ENCODE peak calls at places on chromosomes 6 and 20, in seven cellular contexts. One of them, this sample, is unnamed.

GRCh38 chr6:100549406-100550167 is 84.9 kb upstream of the SIM1 start:
- DNase-seq in cardiac muscle cell: peak; percentile 63
- DNase-seq in cardiac fibroblast: peak; percentile 66
- DNase-seq in GM12864: no peak
- DNase-seq in foreskin keratinocyte: no peak
- DNase-seq in Calu3: no peak
- DNase-seq in mammary epithelial cell: no peak
- DNase-seq in this sample: no peak

GRCh38 chr20:37223053-37223452 is 38.6 kb downstream of the GHRH start:
- DNase-seq in cardiac muscle cell: peak; percentile 92
- DNase-seq in cardiac fibroblast: peak; percentile 89
- DNase-seq in GM12864: no peak
- DNase-seq in foreskin keratinocyte: peak; percentile 83
- DNase-seq in Calu3: no peak
- DNase-seq in mammary epithelial cell: peak; percentile 76
- DNase-seq in this sample: no peak

GRCh38 chr6:161373905-161374451 is 100.1 kb upstream of the AGPAT4 start:
- DNase-seq in cardiac muscle cell: peak; percentile 71
- DNase-seq in cardiac fibroblast: peak; percentile 69
- DNase-seq in GM12864: no peak
- DNase-seq in foreskin keratinocyte: peak; percentile 48
- DNase-seq in Calu3: peak; percentile 75
- DNase-seq in mammary epithelial cell: peak; percentile 50
- DNase-seq in this sample: peak; percentile 79

GRCh38 chr6:44192428-44193041 is 24.2 kb upstream of the MYMX start:
- DNase-seq in cardiac muscle cell: peak; percentile 42
- DNase-seq in cardiac fibroblast: no peak
- DNase-seq in GM12864: no peak
- DNase-seq in foreskin keratinocyte: no peak
- DNase-seq in Calu3: no peak
- DNase-seq in mammary epithelial cell: no peak
- DNase-seq in this sample: no peak

GRCh38 chr6:116229287-116229913 is 24.5 kb downstream of the TSPYL4 start:
- DNase-seq in cardiac muscle cell: peak; percentile 96
- DNase-seq in cardiac fibroblast: peak; percentile 93
- DNase-seq in GM12864: no peak
- DNase-seq in foreskin keratinocyte: peak; percentile 11
- DNase-seq in Calu3: no peak
- DNase-seq in mammary epithelial cell: no peak
- DNase-seq in this sample: peak; percentile 26

GRCh38 chr6:31778193-31778592 is 1.1 kb upstream of the VWA7 start:
- DNase-seq in cardiac muscle cell: no peak
- DNase-seq in cardiac fibroblast: no peak
- DNase-seq in GM12864: no peak
- DNase-seq in foreskin keratinocyte: no peak
- DNase-seq in Calu3: no peak
- DNase-seq in mammary epithelial cell: no peak
- DNase-seq in this sample: no peak

GRCh38 chr20:37726321-37726720 is 32.5 kb downstream of the CTNNBL1 start:
- DNase-seq in cardiac muscle cell: no peak
- DNase-seq in cardiac fibroblast: peak; percentile 37
- DNase-seq in GM12864: no peak
- DNase-seq in foreskin keratinocyte: no peak
- DNase-seq in Calu3: no peak
- DNase-seq in mammary epithelial cell: no peak
- DNase-seq in this sample: no peak

GRCh38 chr6:56714273-56714672 is 71.6 kb upstream of the DST start:
- DNase-seq in cardiac muscle cell: no peak
- DNase-seq in cardiac fibroblast: no peak
- DNase-seq in GM12864: no peak
- DNase-seq in foreskin keratinocyte: no peak
- DNase-seq in Calu3: no peak
- DNase-seq in mammary epithelial cell: no peak
- DNase-seq in this sample: no peak

GRCh38 chr6:162178666-162179065 is 548.9 kb downstream of the PRKN start:
- DNase-seq in cardiac muscle cell: no peak
- DNase-seq in cardiac fibroblast: no peak
- DNase-seq in GM12864: no peak
- DNase-seq in foreskin keratinocyte: no peak
- DNase-seq in Calu3: no peak
- DNase-seq in mammary epithelial cell: no peak
- DNase-seq in this sample: no peak

GRCh38 chr6:4291453-4292403 is 156.4 kb upstream of the ECI2 start:
- DNase-seq in cardiac muscle cell: peak; percentile 55
- DNase-seq in cardiac fibroblast: peak; percentile 34
- DNase-seq in GM12864: no peak
- DNase-seq in foreskin keratinocyte: peak; percentile 57
- DNase-seq in Calu3: peak; percentile 12
- DNase-seq in mammary epithelial cell: no peak
- DNase-seq in this sample: no peak

GRCh38 chr20:58593880-58594473 is 57.1 kb upstream of the STX16 start:
- DNase-seq in cardiac muscle cell: no peak
- DNase-seq in cardiac fibroblast: no peak
- DNase-seq in GM12864: no peak
- DNase-seq in foreskin keratinocyte: no peak
- DNase-seq in Calu3: no peak
- DNase-seq in mammary epithelial cell: no peak
- DNase-seq in this sample: no peak

GRCh38 chr6:134676307-134677281 is 273.3 kb downstream of the ALDH8A1 start:
- DNase-seq in cardiac muscle cell: peak; percentile 40
- DNase-seq in cardiac fibroblast: peak; percentile 57
- DNase-seq in GM12864: no peak
- DNase-seq in foreskin keratinocyte: peak; percentile 54
- DNase-seq in Calu3: no peak
- DNase-seq in mammary epithelial cell: no peak
- DNase-seq in this sample: no peak

GRCh38 chr20:49956689-49957443 is 20.7 kb downstream of the RNF114 start:
- DNase-seq in cardiac muscle cell: no peak
- DNase-seq in cardiac fibroblast: no peak
- DNase-seq in GM12864: no peak
- DNase-seq in foreskin keratinocyte: no peak
- DNase-seq in Calu3: no peak
- DNase-seq in mammary epithelial cell: no peak
- DNase-seq in this sample: no peak

GRCh38 chr20:15375836-15376235 is 1038.4 kb upstream of the FLRT3 start:
- DNase-seq in cardiac muscle cell: no peak
- DNase-seq in cardiac fibroblast: no peak
- DNase-seq in GM12864: no peak
- DNase-seq in foreskin keratinocyte: peak; percentile 20
- DNase-seq in Calu3: no peak
- DNase-seq in mammary epithelial cell: peak; percentile 2
- DNase-seq in this sample: no peak

GRCh38 chr6:149961728-149962425 is 1.9 kb upstream of the ULBP1 start:
- DNase-seq in cardiac muscle cell: no peak
- DNase-seq in cardiac fibroblast: peak; percentile 29
- DNase-seq in GM12864: no peak
- DNase-seq in foreskin keratinocyte: no peak
- DNase-seq in Calu3: peak; percentile 47
- DNase-seq in mammary epithelial cell: peak; percentile 17
- DNase-seq in this sample: peak; percentile 72

GRCh38 chr6:195861-196360 is 96.4 kb upstream of the DUSP22 start:
- DNase-seq in cardiac muscle cell: peak; percentile 69
- DNase-seq in cardiac fibroblast: peak; percentile 67
- DNase-seq in GM12864: no peak
- DNase-seq in foreskin keratinocyte: no peak
- DNase-seq in Calu3: no peak
- DNase-seq in mammary epithelial cell: no peak
- DNase-seq in this sample: peak; percentile 82

GRCh38 chr6:150191809-150192208 is 49.0 kb downstream of the PPP1R14C start:
- DNase-seq in cardiac muscle cell: peak; percentile 32
- DNase-seq in cardiac fibroblast: no peak
- DNase-seq in GM12864: no peak
- DNase-seq in foreskin keratinocyte: peak; percentile 83
- DNase-seq in Calu3: no peak
- DNase-seq in mammary epithelial cell: peak; percentile 63
- DNase-seq in this sample: no peak

GRCh38 chr20:32358883-32359632 is 927 bp downstream of the ASXL1 start:
- DNase-seq in cardiac muscle cell: peak; percentile 72
- DNase-seq in cardiac fibroblast: peak; percentile 72
- DNase-seq in GM12864: no peak
- DNase-seq in foreskin keratinocyte: peak; percentile 37
- DNase-seq in Calu3: peak; percentile 86
- DNase-seq in mammary epithelial cell: peak; percentile 44
- DNase-seq in this sample: peak; percentile 88

GRCh38 chr6:119351005-119351394 is 1.4 kb upstream of the MAN1A1 start:
- DNase-seq in cardiac muscle cell: peak; percentile 73
- DNase-seq in cardiac fibroblast: peak; percentile 70
- DNase-seq in GM12864: no peak
- DNase-seq in foreskin keratinocyte: peak; percentile 53
- DNase-seq in Calu3: no peak
- DNase-seq in mammary epithelial cell: peak; percentile 35
- DNase-seq in this sample: no peak

GRCh38 chr6:16496982-16497823 is 258.8 kb downstream of the GMPR start:
- DNase-seq in cardiac muscle cell: peak; percentile 55
- DNase-seq in cardiac fibroblast: peak; percentile 50
- DNase-seq in GM12864: no peak
- DNase-seq in foreskin keratinocyte: no peak
- DNase-seq in Calu3: no peak
- DNase-seq in mammary epithelial cell: no peak
- DNase-seq in this sample: no peak

GRCh38 chr6:15874821-15875220 is 212.0 kb upstream of the DTNBP1 start:
- DNase-seq in cardiac muscle cell: peak; percentile 42
- DNase-seq in cardiac fibroblast: peak; percentile 39
- DNase-seq in GM12864: no peak
- DNase-seq in foreskin keratinocyte: peak; percentile 64
- DNase-seq in Calu3: no peak
- DNase-seq in mammary epithelial cell: peak; percentile 56
- DNase-seq in this sample: no peak

GRCh38 chr20:1469925-1470571 is 3.4 kb upstream of the NSFL1C start:
- DNase-seq in cardiac muscle cell: peak; percentile 99
- DNase-seq in cardiac fibroblast: peak; percentile 99
- DNase-seq in GM12864: peak; percentile 44
- DNase-seq in foreskin keratinocyte: peak; percentile 99
- DNase-seq in Calu3: peak; percentile 92
- DNase-seq in mammary epithelial cell: peak; percentile 99
- DNase-seq in this sample: peak; percentile 36
- TF ChIP-seq CTCF in cardiac muscle cell: peak; percentile 88
- TF ChIP-seq CTCF in cardiac fibroblast: peak; percentile 78
- TF ChIP-seq CTCF in GM12864: peak; percentile 79
- TF ChIP-seq CTCF in foreskin keratinocyte: peak; percentile 98
- TF ChIP-seq CTCF in Calu3: peak; percentile 48
- TF ChIP-seq CTCF in mammary epithelial cell: peak; percentile 84
- TF ChIP-seq CTCF in this sample: peak; percentile 42

DNA sequence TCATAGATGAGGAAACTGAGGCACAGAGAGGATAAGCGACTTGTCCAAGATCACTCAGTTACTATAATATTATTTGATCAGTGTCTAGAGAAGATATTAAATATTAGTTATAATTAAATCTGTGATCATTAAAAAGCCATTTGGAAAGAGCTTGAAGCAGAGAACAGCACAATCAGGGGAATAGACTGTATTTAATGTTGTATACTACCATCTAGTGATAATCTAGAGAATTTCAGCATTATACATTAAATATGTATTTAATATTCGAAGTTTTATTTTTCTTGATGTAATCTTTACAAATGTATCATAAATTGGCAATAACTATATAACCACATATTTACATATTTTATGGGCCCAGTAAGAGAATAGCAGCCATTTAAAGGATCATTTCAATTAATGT is 20.2 kb upstream of the MTCL3 start:
- DNase-seq in cardiac muscle cell: peak; percentile 48
- DNase-seq in cardiac fibroblast: peak; percentile 59
- DNase-seq in GM12864: no peak
- DNase-seq in foreskin keratinocyte: peak; percentile 17
- DNase-seq in Calu3: no peak
- DNase-seq in mammary epithelial cell: no peak
- DNase-seq in this sample: no peak
- TF ChIP-seq CTCF in cardiac muscle cell: peak; percentile 24
- TF ChIP-seq CTCF in cardiac fibroblast: peak; percentile 32
- TF ChIP-seq CTCF in GM12864: no peak
- TF ChIP-seq CTCF in foreskin keratinocyte: peak; percentile 68
- TF ChIP-seq CTCF in Calu3: no peak
- TF ChIP-seq CTCF in mammary epithelial cell: peak; percentile 28
- TF ChIP-seq CTCF in this sample: peak; percentile 61

GRCh38 chr20:17705916-17706315 is 6.2 kb downstream of the BANF2 start:
- DNase-seq in cardiac muscle cell: no peak
- DNase-seq in cardiac fibroblast: no peak
- DNase-seq in GM12864: no peak
- DNase-seq in foreskin keratinocyte: no peak
- DNase-seq in Calu3: no peak
- DNase-seq in mammary epithelial cell: no peak
- DNase-seq in this sample: no peak

GRCh38 chr20:17709361-17710293 is 9.9 kb downstream of the BANF2 start:
- DNase-seq in cardiac muscle cell: no peak
- DNase-seq in cardiac fibroblast: no peak
- DNase-seq in GM12864: no peak
- DNase-seq in foreskin keratinocyte: no peak
- DNase-seq in Calu3: no peak
- DNase-seq in mammary epithelial cell: no peak
- DNase-seq in this sample: no peak

GRCh38 chr20:17710379-17711305 is 10.9 kb downstream of the BANF2 start:
- DNase-seq in cardiac muscle cell: peak; percentile 45
- DNase-seq in cardiac fibroblast: peak; percentile 24
- DNase-seq in GM12864: no peak
- DNase-seq in foreskin keratinocyte: no peak
- DNase-seq in Calu3: no peak
- DNase-seq in mammary epithelial cell: no peak
- DNase-seq in this sample: no peak

GRCh38 chr20:17706632-17707031 is 6.9 kb downstream of the BANF2 start:
- DNase-seq in cardiac muscle cell: no peak
- DNase-seq in cardiac fibroblast: no peak
- DNase-seq in GM12864: no peak
- DNase-seq in foreskin keratinocyte: no peak
- DNase-seq in Calu3: no peak
- DNase-seq in mammary epithelial cell: no peak
- DNase-seq in this sample: no peak

GRCh38 chr20:17708675-17709360 is 9.1 kb downstream of the BANF2 start:
- DNase-seq in cardiac muscle cell: no peak
- DNase-seq in cardiac fibroblast: no peak
- DNase-seq in GM12864: no peak
- DNase-seq in foreskin keratinocyte: no peak
- DNase-seq in Calu3: no peak
- DNase-seq in mammary epithelial cell: no peak
- DNase-seq in this sample: no peak
- TF ChIP-seq CTCF in cardiac muscle cell: no peak
- TF ChIP-seq CTCF in cardiac fibroblast: no peak
- TF ChIP-seq CTCF in GM12864: no peak
- TF ChIP-seq CTCF in foreskin keratinocyte: no peak
- TF ChIP-seq CTCF in Calu3: no peak
- TF ChIP-seq CTCF in mammary epithelial cell: no peak
- TF ChIP-seq CTCF in this sample: no peak

DNA sequence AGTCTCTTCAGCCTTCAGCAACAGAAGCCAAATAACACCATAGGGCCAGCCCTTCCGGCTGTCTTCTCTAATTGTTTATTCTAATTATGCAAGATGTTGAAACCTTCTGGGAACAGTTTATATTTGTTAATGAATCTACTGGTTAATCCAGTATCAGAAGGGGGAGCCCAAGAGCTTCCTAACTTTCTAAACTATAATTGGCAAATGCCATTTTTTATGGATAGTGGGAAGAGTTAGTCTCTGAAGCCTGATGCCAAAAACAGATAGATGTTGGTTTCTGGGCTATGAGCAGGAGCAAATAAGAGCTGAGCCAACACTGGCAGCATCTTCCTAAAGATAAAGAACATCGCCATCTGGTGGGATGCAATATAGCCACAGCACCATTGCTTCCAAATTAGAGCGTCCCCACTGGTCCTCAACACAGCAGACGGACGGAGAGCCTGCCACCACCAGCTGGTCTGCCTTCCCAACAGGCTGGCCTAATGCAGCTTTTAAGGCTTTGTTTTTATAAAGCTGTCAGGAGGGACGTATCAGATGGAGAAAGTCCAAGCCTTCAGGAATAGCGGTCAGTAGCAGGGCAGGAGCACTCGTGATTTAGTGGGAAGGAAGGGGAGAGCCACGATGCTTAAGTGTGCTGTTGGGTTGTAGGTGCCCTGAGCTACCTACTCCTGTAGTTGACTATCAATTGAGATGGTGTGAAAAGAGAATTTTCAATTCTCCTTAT is 118.8 kb downstream of the RALGAPA2 start:
- DNase-seq in cardiac muscle cell: peak; percentile 63
- DNase-seq in cardiac fibroblast: peak; percentile 56
- DNase-seq in GM12864: no peak
- DNase-seq in foreskin keratinocyte: peak; percentile 23
- DNase-seq in Calu3: no peak
- DNase-seq in mammary epithelial cell: peak; percentile 25
- DNase-seq in this sample: peak; percentile 38
- TF ChIP-seq CTCF in cardiac muscle cell: peak; percentile 65
- TF ChIP-seq CTCF in cardiac fibroblast: peak; percentile 61
- TF ChIP-seq CTCF in GM12864: peak; percentile 59
- TF ChIP-seq CTCF in foreskin keratinocyte: peak; percentile 68
- TF ChIP-seq CTCF in Calu3: no peak
- TF ChIP-seq CTCF in mammary epithelial cell: peak; percentile 57
- TF ChIP-seq CTCF in this sample: peak; percentile 74